ENCODE peak calls at places on chromosomes 5 and 9, in six cellular contexts. O is AG04450, Y is spleen, X is heart right ventricle, A is SK-N-SH, J is heart left ventricle. G is an unnamed sample.

GRCh38 chr9:94298949-94299599 is 29.4 kb downstream of the NUTM2F start:
- DNase-seq in X (no peak), O (no peak), J (no peak), A (no peak), Y (no peak), G (no peak)

GRCh38 chr5:124546643-124547042 is 199.8 kb downstream of the ZNF608 start:
- DNase-seq in J (no peak), X (no peak), O (peak), A (no peak), Y (no peak), G (no peak)

GRCh38 chr9:4886698-4887097 is 94.0 kb downstream of the RCL1 start:
- DNase-seq in X (no peak), O (no peak), A (no peak), Y (no peak), J (no peak), G (no peak)

GRCh38 chr5:111583761-111584203 is 71.4 kb upstream of the STARD4 start:
- DNase-seq in Y (no peak), O (no peak), A (no peak), X (no peak), J (no peak), G (no peak)

GRCh38 chr9:6584881-6585597 is 60.5 kb downstream of the GLDC start:
- DNase-seq in Y (no peak), X (no peak), A (peak), O (no peak), J (no peak), G (no peak)

GRCh38 chr5:78008356-78008967 is 232.3 kb upstream of the TBCA start:
- DNase-seq in Y (no peak), J (no peak), X (no peak), A (peak), O (no peak), G (no peak)

GRCh38 chr9:4742246-4742645 is 1.2 kb upstream of the AK3 start:
- DNase-seq in X (no peak), J (no peak), O (no peak), A (no peak), Y (no peak), G (no peak)

GRCh38 chr5:54541823-54542783 is 24.5 kb downstream of the SNX18 start:
- DNase-seq in X (no peak), Y (no peak), J (no peak), A (no peak), O (no peak), G (no peak)

GRCh38 chr9:88641471-88642240 is 106.7 kb downstream of the NXNL2 start:
- DNase-seq in O (no peak), A (no peak), Y (no peak), J (no peak), X (no peak), G (no peak)

GRCh38 chr5:174799146-174799545 is 74.8 kb downstream of the MSX2 start:
- DNase-seq in X (no peak), Y (no peak), O (no peak), A (peak), J (no peak), G (no peak)

GRCh38 chr9:93697352-93698139 is 121.2 kb downstream of the PHF2 start:
- DNase-seq in A (no peak), Y (peak), J (no peak), X (no peak), O (no peak), G (no peak)

GRCh38 chr9:136536721-136537241 is 9.1 kb downstream of the NOTCH1 start:
- DNase-seq in A (no peak), Y (no peak), J (no peak), X (no peak), O (no peak), G (no peak)

GRCh38 chr5:42522783-42523182 is 99.5 kb downstream of the GHR start:
- DNase-seq in A (no peak), O (no peak), X (no peak), Y (no peak), J (no peak), G (no peak)

GRCh38 chr5:30040483-30041116 is 1152.9 kb upstream of the CDH6 start:
- DNase-seq in J (no peak), A (peak), X (no peak), O (no peak), Y (no peak), G (no peak)

GRCh38 chr9:16312116-16312515 is 558.4 kb downstream of the BNC2 start:
- DNase-seq in A (no peak), O (no peak), J (no peak), X (no peak), Y (no peak), G (no peak)

GRCh38 chr9:109989296-109989695 is 209.3 kb downstream of the PALM2AKAP2 start:
- DNase-seq in O (no peak), J (no peak), A (no peak), X (no peak), Y (no peak), G (no peak)

GRCh38 chr5:154756871-154757646 is 1.9 kb downstream of the LARP1 start:
- DNase-seq in A (peak), Y (peak), X (peak), O (no peak), J (peak), G (peak)

GRCh38 chr5:169538935-169539334 is 44.6 kb upstream of the SPDL1 start:
- DNase-seq in J (peak), Y (no peak), A (no peak), O (no peak), X (peak), G (no peak)

GRCh38 chr9:105911104-105911911 is 217.0 kb downstream of the TMEM38B start:
- DNase-seq in A (no peak), J (no peak), X (no peak), Y (no peak), O (no peak), G (no peak)

GRCh38 chr9:35364817-35365585 is 124.9 kb upstream of the RUSC2 start:
- DNase-seq in X (no peak), J (no peak), O (no peak), A (no peak), Y (no peak), G (no peak)

GRCh38 chr5:34490501-34491250 is 165.5 kb upstream of the RAI14 start:
- DNase-seq in A (no peak), Y (no peak), O (no peak), J (no peak), X (no peak), G (no peak)

DNA sequence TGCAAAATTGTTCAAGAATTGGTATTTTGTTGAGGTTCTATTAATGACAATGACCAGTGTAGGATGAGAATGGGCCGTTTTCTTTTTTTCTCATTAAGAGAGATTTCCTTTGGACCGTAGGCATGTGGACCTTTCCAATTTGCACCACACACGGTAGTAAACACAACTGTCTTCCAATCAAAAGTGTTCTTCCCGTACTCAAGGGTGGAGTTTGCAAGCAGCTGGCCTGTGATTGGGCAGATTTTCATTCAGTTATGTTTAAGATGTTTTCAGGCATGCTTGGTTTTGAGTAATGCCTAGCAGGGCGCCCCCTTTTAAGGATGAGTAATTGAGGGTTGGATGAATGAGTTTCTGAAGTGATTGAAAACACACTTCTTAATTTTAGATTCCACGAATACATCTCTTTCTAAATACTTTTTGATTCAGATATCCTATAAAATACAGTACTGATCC is 2.5 kb downstream of the KDM3B start:
- DNase-seq in Y (no peak), X (no peak), O (no peak), A (peak), J (no peak), G (no peak)
- TF ChIP-seq CTCF in Y (no peak), X (no peak), O (peak), A (peak), J (no peak), G (no peak)

GRCh38 chr5:170573660-170574059 is 69.8 kb downstream of the KCNIP1 start:
- DNase-seq in J (no peak), Y (no peak), A (no peak), X (no peak), O (no peak), G (no peak)
- H3K27ac ChIP-seq in J (no peak), Y (no peak), A (no peak), X (no peak), O (no peak), G (no peak)

GRCh38 chr5:6484899-6485298 is 36.2 kb downstream of the UBE2QL1 start:
- DNase-seq in J (no peak), Y (no peak), O (no peak), X (no peak), A (no peak), G (no peak)

GRCh38 chr5:6485441-6485840 is 36.8 kb downstream of the UBE2QL1 start:
- DNase-seq in A (no peak), Y (no peak), X (no peak), O (no peak), J (no peak), G (no peak)

GRCh38 chr5:6484446-6484845 is 35.8 kb downstream of the UBE2QL1 start:
- DNase-seq in X (no peak), O (no peak), J (no peak), A (no peak), Y (no peak), G (no peak)

GRCh38 chr5:6482735-6483134 is 34.1 kb downstream of the UBE2QL1 start:
- DNase-seq in O (no peak), Y (no peak), A (no peak), X (no peak), J (no peak), G (no peak)

GRCh38 chr5:6483880-6484382 is 35.3 kb downstream of the UBE2QL1 start:
- DNase-seq in X (no peak), A (no peak), J (no peak), O (no peak), Y (no peak), G (no peak)
- H3K4me3 ChIP-seq in X (no peak), A (no peak), J (no peak), O (no peak), Y (no peak), G (no peak)

GRCh38 chr9:91192379-91192775 is 169.3 kb downstream of the AUH start:
- DNase-seq in Y (no peak), X (no peak), A (no peak), J (no peak), O (no peak), G (no peak)
- TF ChIP-seq CTCF in Y (no peak), X (no peak), A (no peak), J (no peak), O (no peak), G (no peak)